ENCODE peak calls at places on chromosomes 3 and 15, in four cellular contexts. One of them, this sample, is unnamed.

GRCh38 chr15:99275525-99276128 is 24.3 kb downstream of the LRRC28 start:
- DNase-seq in HFFc6: no peak
- DNase-seq in AG09319: no peak
- DNase-seq in astrocyte: no peak
- DNase-seq in this sample: no peak

GRCh38 chr3:14457999-14458398 is 55.6 kb downstream of the SLC6A6 start:
- DNase-seq in HFFc6: no peak
- DNase-seq in AG09319: no peak
- DNase-seq in astrocyte: no peak
- DNase-seq in this sample: no peak

GRCh38 chr3:122773856-122774535 is 19.6 kb downstream of the HSPBAP1 start:
- DNase-seq in HFFc6: no peak
- DNase-seq in AG09319: no peak
- DNase-seq in astrocyte: no peak
- DNase-seq in this sample: no peak

GRCh38 chr3:149283401-149283800 is 50.0 kb downstream of the TM4SF18 start:
- DNase-seq in HFFc6: no peak
- DNase-seq in AG09319: no peak
- DNase-seq in astrocyte: no peak
- DNase-seq in this sample: no peak

GRCh38 chr3:8603115-8603710 is 41.4 kb downstream of the SSUH2 start:
- DNase-seq in HFFc6: no peak
- DNase-seq in AG09319: no peak
- DNase-seq in astrocyte: no peak
- DNase-seq in this sample: no peak

GRCh38 chr3:117553461-117553860 is 843.9 kb downstream of the TUSC7 start:
- DNase-seq in HFFc6: peak; percentile 6
- DNase-seq in AG09319: no peak
- DNase-seq in astrocyte: peak; percentile 59
- DNase-seq in this sample: peak; percentile 72

GRCh38 chr3:136929984-136930671 is 27.7 kb upstream of the IL20RB start:
- DNase-seq in HFFc6: no peak
- DNase-seq in AG09319: no peak
- DNase-seq in astrocyte: no peak
- DNase-seq in this sample: peak; percentile 44

GRCh38 chr15:41581110-41581509 is 22.1 kb downstream of the TYRO3 start:
- DNase-seq in HFFc6: no peak
- DNase-seq in AG09319: no peak
- DNase-seq in astrocyte: no peak
- DNase-seq in this sample: no peak

GRCh38 chr3:37935756-37936666 is 54.6 kb upstream of the VILL start:
- DNase-seq in HFFc6: peak; percentile 86
- DNase-seq in AG09319: peak; percentile 78
- DNase-seq in astrocyte: peak; percentile 98
- DNase-seq in this sample: peak; percentile 95

GRCh38 chr3:8355346-8355745 is 146.3 kb upstream of the LMCD1 start:
- DNase-seq in HFFc6: no peak
- DNase-seq in AG09319: no peak
- DNase-seq in astrocyte: no peak
- DNase-seq in this sample: no peak

GRCh38 chr3:110749006-110749405 is 322.6 kb upstream of the NECTIN3 start:
- DNase-seq in HFFc6: no peak
- DNase-seq in AG09319: no peak
- DNase-seq in astrocyte: no peak
- DNase-seq in this sample: no peak

GRCh38 chr3:5349343-5349742 is 161.8 kb downstream of the EDEM1 start:
- DNase-seq in HFFc6: no peak
- DNase-seq in AG09319: no peak
- DNase-seq in astrocyte: no peak
- DNase-seq in this sample: no peak

GRCh38 chr15:40957581-40958051 is 4.3 kb downstream of the CHAC1 start:
- DNase-seq in HFFc6: no peak
- DNase-seq in AG09319: no peak
- DNase-seq in astrocyte: no peak
- DNase-seq in this sample: no peak

GRCh38 chr15:67101981-67102929 is 36.9 kb downstream of the SMAD3 start:
- DNase-seq in HFFc6: peak; percentile 77
- DNase-seq in AG09319: no peak
- DNase-seq in astrocyte: peak; percentile 96
- DNase-seq in this sample: peak; percentile 87

GRCh38 chr15:76994971-76995945 is at the start of gene PSTPIP1:
- DNase-seq in HFFc6: no peak
- DNase-seq in AG09319: no peak
- DNase-seq in astrocyte: no peak
- DNase-seq in this sample: no peak

GRCh38 chr15:33016405-33017024 is 178.0 kb downstream of the FMN1 start:
- DNase-seq in HFFc6: no peak
- DNase-seq in AG09319: no peak
- DNase-seq in astrocyte: no peak
- DNase-seq in this sample: no peak

GRCh38 chr15:99421172-99421656 is 144.6 kb upstream of the MEF2A start:
- DNase-seq in HFFc6: no peak
- DNase-seq in AG09319: no peak
- DNase-seq in astrocyte: no peak
- DNase-seq in this sample: peak; percentile 39

GRCh38 chr3:114803042-114803695 is 343.9 kb downstream of the ZBTB20 start:
- DNase-seq in HFFc6: no peak
- DNase-seq in AG09319: no peak
- DNase-seq in astrocyte: peak; percentile 4
- DNase-seq in this sample: no peak

GRCh38 chr15:80186066-80186465 is 33.3 kb downstream of the FAH start:
- DNase-seq in HFFc6: no peak
- DNase-seq in AG09319: no peak
- DNase-seq in astrocyte: no peak
- DNase-seq in this sample: no peak

GRCh38 chr3:66011098-66011655 is 27.5 kb downstream of the MAGI1 start:
- DNase-seq in HFFc6: no peak
- DNase-seq in AG09319: no peak
- DNase-seq in astrocyte: no peak
- DNase-seq in this sample: no peak

GRCh38 chr3:52471371-52472238 is 16.2 kb downstream of the NISCH start:
- DNase-seq in HFFc6: no peak
- DNase-seq in AG09319: no peak
- DNase-seq in astrocyte: no peak
- DNase-seq in this sample: peak; percentile 30

GRCh38 chr3:72255736-72256559 is 471.0 kb upstream of the PROK2 start:
- DNase-seq in HFFc6: no peak
- DNase-seq in AG09319: no peak
- DNase-seq in astrocyte: no peak
- DNase-seq in this sample: no peak

GRCh38 chr3:165443664-165444063 is 247.5 kb upstream of the SLITRK3 start:
- DNase-seq in HFFc6: no peak
- DNase-seq in AG09319: no peak
- DNase-seq in astrocyte: no peak
- DNase-seq in this sample: no peak

GRCh38 chr3:98893740-98894139 is 7.8 kb downstream of the DCBLD2 start:
- DNase-seq in HFFc6: peak; percentile 44
- DNase-seq in AG09319: no peak
- DNase-seq in astrocyte: peak; percentile 77
- DNase-seq in this sample: peak; percentile 28

GRCh38 chr3:11637901-11638668 is 5.6 kb downstream of the VGLL4 start:
- DNase-seq in HFFc6: peak; percentile 86
- DNase-seq in AG09319: peak; percentile 77
- DNase-seq in astrocyte: no peak
- DNase-seq in this sample: peak; percentile 77

GRCh38 chr3:102129774-102130608 is 280.7 kb downstream of the NFKBIZ start:
- DNase-seq in HFFc6: peak; percentile 68
- DNase-seq in AG09319: no peak
- DNase-seq in astrocyte: peak; percentile 72
- DNase-seq in this sample: peak; percentile 86

GRCh38 chr3:100400424-100400781 is 486 bp downstream of the TOMM70 start:
- DNase-seq in HFFc6: no peak
- DNase-seq in AG09319: no peak
- DNase-seq in astrocyte: no peak
- DNase-seq in this sample: peak; percentile 17

GRCh38 chr15:29032776-29033175 is 147.0 kb downstream of the APBA2 start:
- DNase-seq in HFFc6: no peak
- DNase-seq in AG09319: no peak
- DNase-seq in astrocyte: no peak
- DNase-seq in this sample: no peak

GRCh38 chr15:41656188-41656587 is 4.0 kb upstream of the MGA start:
- DNase-seq in HFFc6: no peak
- DNase-seq in AG09319: no peak
- DNase-seq in astrocyte: peak; percentile 57
- DNase-seq in this sample: peak; percentile 44

GRCh38 chr3:143450656-143451055 is 331.1 kb downstream of the CHST2 start:
- DNase-seq in HFFc6: no peak
- DNase-seq in AG09319: no peak
- DNase-seq in astrocyte: no peak
- DNase-seq in this sample: no peak

GRCh38 chr3:30644615-30645014 is 38.2 kb downstream of the TGFBR2 start:
- DNase-seq in HFFc6: peak; percentile 36
- DNase-seq in AG09319: peak; percentile 37
- DNase-seq in astrocyte: peak; percentile 76
- DNase-seq in this sample: peak; percentile 79

GRCh38 chr15:31483924-31484368 is 157.3 kb downstream of the KLF13 start:
- DNase-seq in HFFc6: no peak
- DNase-seq in AG09319: no peak
- DNase-seq in astrocyte: no peak
- DNase-seq in this sample: no peak

GRCh38 chr3:70097084-70097483 is 97.6 kb downstream of the SAMMSON start:
- DNase-seq in HFFc6: no peak
- DNase-seq in AG09319: no peak
- DNase-seq in astrocyte: no peak
- DNase-seq in this sample: no peak
- TF ChIP-seq CTCF in HFFc6: no peak
- TF ChIP-seq CTCF in AG09319: no peak
- TF ChIP-seq CTCF in astrocyte: no peak
- TF ChIP-seq CTCF in this sample: no peak

DNA sequence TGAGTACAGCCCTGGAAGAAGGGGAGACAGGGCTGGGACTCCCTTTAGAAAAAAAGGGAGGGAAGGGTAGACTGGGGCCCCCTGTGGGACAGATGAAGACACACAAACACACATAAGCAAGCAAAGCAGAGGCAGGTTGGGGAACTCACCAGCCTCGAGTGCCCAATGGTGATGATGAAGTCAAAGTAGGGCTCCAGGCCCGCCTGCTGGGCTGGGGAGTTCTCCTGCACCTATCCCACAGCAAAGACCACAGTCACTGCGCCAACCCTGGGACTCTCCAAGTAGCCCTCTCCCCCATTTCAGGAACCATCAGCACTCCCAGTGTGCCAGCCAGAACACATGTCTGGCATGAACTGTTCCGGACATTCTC is 4.1 kb downstream of the GORASP1 start:
- DNase-seq in HFFc6: no peak
- DNase-seq in AG09319: no peak
- DNase-seq in astrocyte: no peak
- DNase-seq in this sample: no peak
- TF ChIP-seq CTCF in HFFc6: peak; percentile 27
- TF ChIP-seq CTCF in AG09319: no peak
- TF ChIP-seq CTCF in astrocyte: no peak
- TF ChIP-seq CTCF in this sample: peak; percentile 5

GRCh38 chr15:100869151-100869999 is 10.3 kb upstream of the ALDH1A3 start:
- DNase-seq in HFFc6: no peak
- DNase-seq in AG09319: no peak
- DNase-seq in astrocyte: no peak
- DNase-seq in this sample: no peak
- TF ChIP-seq CTCF in HFFc6: peak; percentile 77
- TF ChIP-seq CTCF in AG09319: peak; percentile 38
- TF ChIP-seq CTCF in astrocyte: peak; percentile 29
- TF ChIP-seq CTCF in this sample: peak; percentile 33

GRCh38 chr15:52163321-52164190 is 27.6 kb downstream of the GNB5 start:
- DNase-seq in HFFc6: no peak
- DNase-seq in AG09319: no peak
- DNase-seq in astrocyte: no peak
- DNase-seq in this sample: no peak
- TF ChIP-seq CTCF in HFFc6: peak; percentile 52
- TF ChIP-seq CTCF in AG09319: peak; percentile 5
- TF ChIP-seq CTCF in astrocyte: no peak
- TF ChIP-seq CTCF in this sample: no peak

DNA sequence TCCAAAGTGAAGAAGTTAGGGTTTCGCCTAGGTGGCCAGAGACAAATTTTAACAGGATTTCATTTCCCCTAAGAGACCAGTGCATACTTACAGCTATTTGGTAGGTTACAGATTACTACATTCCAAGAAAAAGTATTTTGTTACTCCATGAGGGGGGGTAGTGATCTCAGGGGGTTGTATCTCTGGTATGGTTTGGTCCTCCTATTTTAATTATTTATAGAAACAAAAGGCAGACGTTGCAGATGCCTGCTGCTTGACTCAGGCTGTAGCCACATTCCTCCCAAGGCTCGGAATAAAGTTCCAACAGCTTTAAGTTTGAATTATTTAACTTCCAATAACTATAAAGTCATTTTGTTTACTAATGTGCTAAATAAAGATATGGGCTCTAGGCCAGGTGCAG is 1.3 kb upstream of the TRIM59 start:
- DNase-seq in HFFc6: peak; percentile 91
- DNase-seq in AG09319: peak; percentile 60
- DNase-seq in astrocyte: peak; percentile 90
- DNase-seq in this sample: peak; percentile 93
- TF ChIP-seq CTCF in HFFc6: peak; percentile 65
- TF ChIP-seq CTCF in AG09319: no peak
- TF ChIP-seq CTCF in astrocyte: peak; percentile 9
- TF ChIP-seq CTCF in this sample: peak; percentile 1